ENCODE peak calls at places on chromosomes 4 and X, in five cellular contexts. M is lower leg skin, W is WERI-Rb-1, J is PC-9, O is heart left ventricle. U is an unnamed sample.

GRCh38 chr4:141047228-141047884 is 85.9 kb downstream of the RNF150 start:
- DNase-seq in M (no peak), W (no peak), J (no peak), O (no peak), U (no peak)

GRCh38 chr4:186021461-186022167 is 47.3 kb upstream of the TLR3 start:
- DNase-seq in M (no peak), W (peak; percentile 74), J (peak; percentile 25), O (no peak), U (no peak)

GRCh38 chr4:11537846-11538245 is 109.2 kb upstream of the HS3ST1 start:
- DNase-seq in M (no peak), W (no peak), J (no peak), O (no peak), U (no peak)

GRCh38 chr4:99076292-99076976 is 12.2 kb downstream of the ADH5 start:
- DNase-seq in M (no peak), W (no peak), J (no peak), O (no peak), U (no peak)

GRCh38 chr4:158371158-158371557 is 150.5 kb upstream of the RXFP1 start:
- DNase-seq in M (no peak), W (no peak), J (no peak), O (no peak), U (no peak)

GRCh38 chr4:138680251-138680650 is 335.3 kb upstream of the NOCT start:
- DNase-seq in M (no peak), W (no peak), J (no peak), O (no peak), U (no peak)

GRCh38 chr4:184386271-184386781 is 88.0 kb downstream of the IRF2 start:
- DNase-seq in M (no peak), W (no peak), J (no peak), O (no peak), U (no peak)

GRCh38 chr4:146488495-146489174 is 33.1 kb downstream of the SLC10A7 start:
- DNase-seq in M (no peak), W (no peak), J (no peak), O (no peak), U (no peak)

GRCh38 chr4:153464068-153464467 is 2.1 kb upstream of the TMEM131L start:
- DNase-seq in M (no peak), W (no peak), J (no peak), O (no peak), U (no peak)

GRCh38 chr4:3235581-3235980 is 13.4 kb upstream of the MSANTD1 start:
- DNase-seq in M (no peak), W (no peak), J (no peak), O (peak; percentile 39), U (no peak)

GRCh38 chr4:26410385-26411293 is 79.6 kb downstream of the CCKAR start:
- DNase-seq in M (no peak), W (peak; percentile 24), J (peak; percentile 5), O (no peak), U (no peak)

GRCh38 chr4:101670897-101671296 is 119.6 kb upstream of the BANK1 start:
- DNase-seq in M (no peak), W (no peak), J (no peak), O (no peak), U (no peak)

DNA sequence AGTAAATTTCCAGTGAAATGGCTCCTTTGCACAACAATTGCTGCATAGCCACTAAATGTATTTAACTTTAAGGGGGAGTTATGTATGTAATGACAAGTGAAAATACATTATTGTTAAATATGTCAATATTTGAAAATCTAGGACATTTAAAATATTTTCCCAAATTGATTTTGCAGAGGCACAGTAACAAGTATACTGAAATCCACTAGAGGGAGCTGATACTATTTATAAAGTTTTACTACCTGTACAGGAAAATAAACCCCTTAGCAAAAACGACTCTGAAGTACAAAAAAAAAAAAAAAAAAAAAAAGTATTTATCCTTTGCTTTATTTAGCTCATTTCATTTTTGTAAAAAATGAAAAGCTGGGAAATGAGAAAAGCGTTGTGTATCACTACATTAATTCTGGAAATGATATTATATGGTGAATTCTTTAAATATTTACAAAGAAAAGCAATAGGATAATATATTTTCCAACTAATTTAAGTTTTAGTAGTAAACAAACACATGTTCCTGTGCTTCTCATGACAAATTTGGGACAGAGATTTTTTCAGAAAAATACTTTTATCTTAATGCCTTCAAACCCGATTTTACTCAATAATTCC is 727.7 kb downstream of the DMD start:
- DNase-seq in M (no peak), W (no peak), J (no peak), O (no peak), U (no peak)
- TF ChIP-seq CTCF in M (no peak), W (no peak), J (peak; percentile 56), O (peak; percentile 17), U (no peak)

DNA sequence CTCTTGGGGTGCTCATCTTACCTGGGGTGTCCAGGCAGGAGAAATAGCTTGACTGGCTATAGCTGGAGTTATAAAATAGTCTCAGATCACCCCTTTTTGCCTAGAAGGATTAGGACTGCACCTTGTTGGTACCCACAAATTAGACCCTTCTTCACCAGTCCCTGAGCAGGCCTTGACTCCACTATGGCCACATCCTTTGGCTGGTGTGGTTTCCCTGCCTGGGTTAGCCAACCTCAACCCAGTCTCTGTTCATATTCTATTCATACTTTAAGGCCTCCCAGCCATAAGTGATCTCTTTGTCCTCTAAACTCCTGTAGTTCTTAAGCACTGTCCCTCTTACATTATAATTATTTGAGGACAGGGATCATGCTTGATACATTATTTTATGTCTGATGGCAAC is 69.4 kb downstream of the ARX start:
- DNase-seq in M (no peak), W (no peak), J (no peak), O (no peak), U (no peak)
- TF ChIP-seq CTCF in M (no peak), W (no peak), J (no peak), O (no peak), U (no peak)

GRCh38 chrX:111169141-111169540 is 73.2 kb downstream of the PAK3 start:
- DNase-seq in M (no peak), W (no peak), J (no peak), O (no peak), U (no peak)

GRCh38 chrX:111167334-111167733 is 71.3 kb downstream of the PAK3 start:
- DNase-seq in M (no peak), W (no peak), J (no peak), O (no peak), U (no peak)

GRCh38 chrX:111165902-111166301 is 69.9 kb downstream of the PAK3 start:
- DNase-seq in M (no peak), W (no peak), J (no peak), O (no peak), U (no peak)

GRCh38 chrX:111168314-111168713 is 72.3 kb downstream of the PAK3 start:
- DNase-seq in M (no peak), W (peak; percentile 63), J (no peak), O (no peak), U (no peak)

GRCh38 chrX:111164728-111165127 is 68.7 kb downstream of the PAK3 start:
- DNase-seq in M (no peak), W (peak; percentile 16), J (no peak), O (no peak), U (no peak)
- TF ChIP-seq CTCF in M (no peak), W (peak; percentile 46), J (peak; percentile 61), O (peak; percentile 28), U (peak; percentile 14)

DNA sequence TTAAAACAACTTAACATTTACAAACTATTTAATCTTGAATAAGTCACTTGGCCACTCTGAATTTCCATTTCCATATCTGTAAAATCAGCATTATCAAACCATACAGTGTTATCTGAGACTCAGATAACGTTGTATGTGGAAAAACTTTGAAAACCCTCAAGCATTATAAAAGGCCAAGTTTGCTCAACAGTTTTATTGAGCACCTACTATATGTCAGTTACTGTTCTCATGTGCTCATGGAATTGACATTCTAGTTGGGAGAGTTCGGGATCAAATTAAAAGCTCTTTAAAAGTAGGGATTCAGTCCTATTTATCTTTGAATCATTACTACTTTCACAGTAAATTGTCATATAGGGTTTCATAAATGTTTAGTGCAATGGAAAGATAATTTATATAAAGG is 97.9 kb downstream of the FRMPD4 start:
- DNase-seq in M (no peak), W (no peak), J (no peak), O (no peak), U (no peak)
- TF ChIP-seq CTCF in M (no peak), W (no peak), J (no peak), O (no peak), U (no peak)

GRCh38 chrX:120769576-120770341 is 105.9 kb downstream of the CT47B1 start:
- DNase-seq in M (no peak), W (no peak), J (peak; percentile 33), O (no peak), U (no peak)
- TF ChIP-seq CTCF in M (no peak), W (no peak), J (peak; percentile 62), O (peak; percentile 52), U (peak; percentile 20)

GRCh38 chrX:69161371-69161770 is 3.9 kb downstream of the PJA1 start:
- DNase-seq in M (peak; percentile 77), W (no peak), J (no peak), O (no peak), U (no peak)

GRCh38 chrX:69165116-69165651 is at the start of gene PJA1:
- DNase-seq in M (peak; percentile 92), W (peak; percentile 68), J (peak; percentile 59), O (peak; percentile 87), U (no peak)

GRCh38 chrX:69162466-69162865 is 2.8 kb downstream of the PJA1 start:
- DNase-seq in M (peak; percentile 40), W (no peak), J (no peak), O (no peak), U (no peak)

GRCh38 chrX:69161786-69162349 is 3.4 kb downstream of the PJA1 start:
- DNase-seq in M (peak; percentile 72), W (no peak), J (no peak), O (no peak), U (no peak)

DNA sequence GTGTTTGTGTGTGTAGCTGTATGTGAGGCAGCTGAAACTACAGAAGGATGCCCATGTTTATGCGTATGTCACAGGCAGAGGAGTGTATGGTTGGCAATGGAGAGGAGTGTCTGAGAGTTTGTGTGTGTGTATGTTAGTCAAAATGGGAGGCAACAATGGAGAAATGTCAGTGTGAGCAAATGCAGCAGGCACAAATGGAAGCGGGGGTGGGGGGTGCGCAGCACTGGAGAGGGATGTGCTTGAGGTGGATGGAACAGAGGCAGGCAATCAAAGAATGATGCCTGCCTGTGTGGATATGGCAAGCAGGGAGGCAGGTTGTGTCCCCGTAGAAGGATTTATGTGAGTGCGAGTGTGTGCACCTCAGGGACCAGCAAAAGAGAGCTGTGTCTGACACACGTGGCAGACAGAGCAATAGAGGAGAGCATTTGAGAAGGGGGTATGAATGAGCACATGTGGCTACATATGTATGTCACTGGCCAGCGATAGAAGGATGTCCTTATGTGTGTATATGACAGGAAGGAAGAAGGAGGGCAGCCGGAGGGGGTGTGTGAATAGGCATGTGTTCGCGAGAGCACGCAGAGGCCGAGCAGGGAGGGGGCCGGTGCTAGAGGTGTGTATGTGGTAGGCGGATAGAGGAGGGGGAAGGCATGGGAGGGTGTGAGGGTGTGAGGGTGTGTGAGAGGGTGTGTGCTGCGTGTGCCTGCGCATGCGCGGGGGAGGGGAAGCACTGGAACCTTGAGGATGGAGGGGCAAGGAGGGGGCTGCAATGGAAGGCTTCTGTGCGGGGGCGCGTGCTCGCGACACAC is 1.1 kb downstream of the PJA1 start:
- DNase-seq in M (peak; percentile 84), W (peak; percentile 14), J (no peak), O (peak; percentile 58), U (no peak)
- TF ChIP-seq CTCF in M (no peak), W (no peak), J (no peak), O (no peak), U (no peak)

DNA sequence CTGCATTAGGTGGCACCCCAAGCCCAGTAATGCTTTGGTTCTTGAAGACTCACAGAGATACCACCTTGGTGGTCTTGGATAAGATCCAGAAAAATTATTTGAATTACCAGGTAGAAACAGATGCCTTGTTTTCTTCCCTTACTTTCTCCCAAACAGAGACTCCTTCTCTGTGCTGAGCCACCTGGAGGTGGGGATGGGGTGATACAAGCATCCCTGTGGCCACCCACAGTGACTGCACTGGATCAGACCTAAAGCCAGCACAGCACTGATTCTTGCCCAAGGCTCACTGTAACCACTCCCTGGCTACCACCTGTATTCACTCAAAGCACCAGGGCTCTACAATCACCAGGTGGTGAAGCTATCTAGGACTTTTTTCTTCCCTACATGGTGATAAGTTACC is 156.8 kb downstream of the TEX13A start:
- DNase-seq in M (no peak), W (no peak), J (no peak), O (no peak), U (no peak)
- TF ChIP-seq CTCF in M (no peak), W (no peak), J (no peak), O (no peak), U (no peak)

U was measured in CD14-positive monocyte.